ENCODE peak calls at places on chromosomes 12 and 14, in four cellular contexts. One of them, this sample, is unnamed.

GRCh38 chr12:106251636-106252035 is 3.8 kb upstream of the CKAP4 start:
- DNase-seq in A549: no peak
- DNase-seq in aorta: no peak
- DNase-seq in heart right ventricle: no peak
- DNase-seq in this sample: no peak

GRCh38 chr12:26056335-26056734 is 68.5 kb downstream of the BHLHE41 start:
- DNase-seq in A549: no peak
- DNase-seq in aorta: no peak
- DNase-seq in heart right ventricle: no peak
- DNase-seq in this sample: no peak

GRCh38 chr12:65891987-65892481 is 67.8 kb downstream of the HMGA2 start:
- DNase-seq in heart right ventricle: peak; percentile 56
- DNase-seq in aorta: peak; percentile 89
- DNase-seq in A549: peak; percentile 64
- DNase-seq in this sample: peak; percentile 78

GRCh38 chr12:91542048-91542447 is 359.4 kb upstream of the DCN start:
- DNase-seq in A549: no peak
- DNase-seq in aorta: no peak
- DNase-seq in heart right ventricle: no peak
- DNase-seq in this sample: no peak

GRCh38 chr14:65462411-65462810 is 49.9 kb downstream of the FUT8 start:
- DNase-seq in A549: no peak
- DNase-seq in aorta: no peak
- DNase-seq in heart right ventricle: no peak
- DNase-seq in this sample: no peak

GRCh38 chr12:32053881-32054624 is 52.6 kb upstream of the BICD1 start:
- DNase-seq in heart right ventricle: no peak
- DNase-seq in aorta: no peak
- DNase-seq in A549: no peak
- DNase-seq in this sample: no peak

GRCh38 chr14:49999216-49999761 is 106.4 kb downstream of the ARF6 start:
- DNase-seq in aorta: peak; percentile 95
- DNase-seq in heart right ventricle: peak; percentile 70
- DNase-seq in A549: peak; percentile 87
- DNase-seq in this sample: peak; percentile 95

GRCh38 chr12:52992699-52993557 is 13.3 kb upstream of the EIF4B start:
- DNase-seq in A549: peak; percentile 86
- DNase-seq in aorta: peak; percentile 24
- DNase-seq in heart right ventricle: no peak
- DNase-seq in this sample: no peak

GRCh38 chr14:100888789-100889315 is 14.7 kb downstream of the RTL1 start:
- DNase-seq in aorta: no peak
- DNase-seq in heart right ventricle: no peak
- DNase-seq in A549: no peak
- DNase-seq in this sample: no peak

GRCh38 chr14:72518809-72519377 is 375.0 kb downstream of the DPF3 start:
- DNase-seq in heart right ventricle: no peak
- DNase-seq in A549: no peak
- DNase-seq in aorta: no peak
- DNase-seq in this sample: no peak

GRCh38 chr14:38882533-38882932 is 220.5 kb downstream of the SEC23A start:
- DNase-seq in heart right ventricle: no peak
- DNase-seq in aorta: no peak
- DNase-seq in A549: no peak
- DNase-seq in this sample: no peak

GRCh38 chr12:79983969-79984629 is 49.2 kb upstream of the PPP1R12A start:
- DNase-seq in aorta: no peak
- DNase-seq in heart right ventricle: no peak
- DNase-seq in A549: peak; percentile 9
- DNase-seq in this sample: no peak

GRCh38 chr14:105930572-105930971 is 404.2 kb downstream of the TMEM121 start:
- DNase-seq in aorta: peak; percentile 45
- DNase-seq in A549: no peak
- DNase-seq in heart right ventricle: no peak
- DNase-seq in this sample: no peak

GRCh38 chr12:65518771-65519170 is 240.3 kb downstream of the MSRB3 start:
- DNase-seq in A549: no peak
- DNase-seq in aorta: no peak
- DNase-seq in heart right ventricle: no peak
- DNase-seq in this sample: no peak

GRCh38 chr12:19529933-19530630 is 90.8 kb downstream of the AEBP2 start:
- DNase-seq in A549: no peak
- DNase-seq in aorta: no peak
- DNase-seq in heart right ventricle: no peak
- DNase-seq in this sample: no peak

GRCh38 chr12:52243774-52244614 is 11.0 kb downstream of the KRT7 start:
- DNase-seq in aorta: peak; percentile 95
- DNase-seq in A549: peak; percentile 93
- DNase-seq in heart right ventricle: peak; percentile 64
- DNase-seq in this sample: peak; percentile 96

GRCh38 chr12:25276199-25276937 is 25.6 kb upstream of the KRAS start:
- DNase-seq in A549: peak; percentile 43
- DNase-seq in heart right ventricle: no peak
- DNase-seq in aorta: no peak
- DNase-seq in this sample: no peak

GRCh38 chr12:118371354-118372282 is 1.1 kb downstream of the TAOK3 start:
- DNase-seq in heart right ventricle: peak; percentile 39
- DNase-seq in aorta: peak; percentile 80
- DNase-seq in A549: peak; percentile 16
- DNase-seq in this sample: peak; percentile 81

GRCh38 chr12:3285570-3285969 is 205.4 kb upstream of the PRMT8 start:
- DNase-seq in A549: no peak
- DNase-seq in aorta: no peak
- DNase-seq in heart right ventricle: no peak
- DNase-seq in this sample: no peak

GRCh38 chr14:29548948-29549370 is 378.7 kb downstream of the PRKD1 start:
- DNase-seq in aorta: no peak
- DNase-seq in heart right ventricle: no peak
- DNase-seq in A549: peak; percentile 38
- DNase-seq in this sample: no peak

This sample was measured in kidney.